ENCODE peak calls at places on chromosomes 12 and 14, in eight cellular contexts. K, A, O, C, G, Z, M and P are unnamed samples. For H3K27me3, the result is how much of the 10 kb centered on the place peaks cover.

GRCh38 chr12:111462134-111462821 is 56.6 kb downstream of the SH2B3 start:
- DNase-seq in M (no peak), Z (no peak), A (no peak), G (no peak), C (no peak), K (no peak), O (no peak), P (no peak)

GRCh38 chr12:7114851-7115250 is 5.8 kb upstream of the C1RL start:
- DNase-seq in M (no peak), A (no peak), Z (no peak), G (no peak), C (no peak), O (peak), K (no peak), P (no peak)

GRCh38 chr14:66379116-66379515 is 107.1 kb upstream of the CCDC196 start:
- DNase-seq in M (peak), G (no peak), O (no peak), A (peak), Z (no peak), C (peak), K (no peak), P (no peak)

GRCh38 chr12:57889541-57889989 is 43.0 kb upstream of the CTDSP2 start:
- DNase-seq in A (no peak), G (no peak), Z (peak), C (peak), K (peak), M (peak), O (peak), P (no peak)

GRCh38 chr12:21456291-21456780 is 18.9 kb downstream of the PYROXD1 start:
- DNase-seq in Z (no peak), C (no peak), M (no peak), G (peak), K (no peak), O (no peak), A (no peak), P (no peak)

GRCh38 chr14:36167431-36167830 is 9.1 kb downstream of the PTCSC3 start:
- DNase-seq in M (no peak), K (no peak), O (no peak), A (no peak), Z (no peak), C (no peak), G (no peak), P (no peak)

GRCh38 chr12:26269554-26270284 is 74.3 kb downstream of the SSPN start:
- DNase-seq in Z (no peak), C (no peak), K (no peak), G (no peak), O (no peak), M (no peak), A (no peak), P (no peak)

GRCh38 chr12:21925296-21925913 is 15.8 kb downstream of the ABCC9 start:
- DNase-seq in K (no peak), G (no peak), Z (no peak), M (no peak), O (no peak), A (no peak), C (no peak), P (no peak)

GRCh38 chr14:79605863-79606262 is 605.4 kb downstream of the DIO2 start:
- DNase-seq in C (no peak), O (no peak), M (no peak), G (no peak), K (no peak), Z (no peak), A (no peak), P (no peak)

GRCh38 chr12:116058574-116058973 is 218.9 kb downstream of the MED13L start:
- DNase-seq in A (no peak), C (no peak), Z (no peak), K (no peak), G (no peak), M (no peak), O (no peak), P (no peak)

GRCh38 chr12:56522486-56523193 is 1.0 kb downstream of the RBMS2 start:
- DNase-seq in O (no peak), M (no peak), Z (peak), G (no peak), K (no peak), A (no peak), C (no peak), P (no peak)

GRCh38 chr12:76470028-76470939 is 89.3 kb downstream of the OSBPL8 start:
- DNase-seq in M (no peak), C (no peak), Z (no peak), O (no peak), G (no peak), K (no peak), A (no peak), P (no peak)

GRCh38 chr14:59303216-59303615 is 114.7 kb downstream of the DAAM1 start:
- DNase-seq in O (no peak), G (no peak), Z (no peak), K (no peak), M (no peak), C (no peak), A (no peak), P (no peak)

GRCh38 chr14:34629344-34629656 is 648 bp downstream of the SNX6 start:
- DNase-seq in K (no peak), C (peak), Z (no peak), M (no peak), O (no peak), G (no peak), A (no peak), P (no peak)

GRCh38 chr12:52032431-52032796 is 18.8 kb upstream of the NR4A1 start:
- DNase-seq in G (no peak), C (peak), K (peak), O (peak), M (peak), Z (no peak), A (no peak), P (no peak)

DNA sequence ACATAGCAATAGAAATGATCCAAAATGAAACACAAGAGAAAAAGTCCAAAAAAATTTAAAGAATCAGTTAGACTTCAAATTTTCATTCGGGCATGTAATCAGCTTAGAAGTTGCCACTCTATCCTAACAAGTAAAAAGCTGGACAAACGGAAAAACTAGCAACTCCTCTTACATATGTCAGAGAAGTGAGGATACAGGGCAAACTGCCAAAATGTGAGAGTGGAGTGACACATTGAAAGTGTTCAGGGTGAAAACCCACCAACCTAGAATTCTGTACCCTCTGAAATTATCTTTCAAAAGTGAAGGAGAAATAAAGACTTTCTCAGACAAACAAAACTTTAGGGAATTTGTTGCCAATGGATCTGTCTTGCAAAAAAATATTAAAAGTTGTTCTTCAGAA is 42.0 kb upstream of the CHPT1 start:
- DNase-seq in A (no peak), Z (no peak), O (no peak), C (no peak), K (no peak), M (no peak), G (no peak), P (no peak)
- H3K27ac ChIP-seq in A (no peak), Z (no peak), O (no peak), C (no peak), K (no peak), M (no peak), G (no peak), P (no peak)

GRCh38 chr12:3326850-3327780 is 163.9 kb upstream of the PRMT8 start:
- DNase-seq in Z (no peak), A (no peak), G (no peak), M (no peak), K (no peak), O (peak), C (no peak), P (no peak)
- H3K27me3 ChIP-seq in Z (under half), A (under half), G (under half), M (under half), K (under half), O (under half), C (under half), P (under half)

GRCh38 chr12:15732341-15733061 is 56.7 kb downstream of the EPS8 start:
- DNase-seq in Z (no peak), K (no peak), O (no peak), G (no peak), A (no peak), M (no peak), C (no peak), P (no peak)

GRCh38 chr12:15733136-15733535 is 56.1 kb downstream of the EPS8 start:
- DNase-seq in C (no peak), A (no peak), Z (no peak), O (no peak), G (no peak), K (no peak), M (no peak), P (no peak)

GRCh38 chr12:15729097-15729496 is 60.1 kb downstream of the EPS8 start:
- DNase-seq in A (no peak), O (no peak), C (no peak), G (no peak), M (no peak), K (no peak), Z (no peak), P (no peak)

GRCh38 chr12:15728118-15728598 is 61.0 kb downstream of the EPS8 start:
- DNase-seq in Z (no peak), G (no peak), O (no peak), C (no peak), M (no peak), A (no peak), K (no peak), P (no peak)

DNA sequence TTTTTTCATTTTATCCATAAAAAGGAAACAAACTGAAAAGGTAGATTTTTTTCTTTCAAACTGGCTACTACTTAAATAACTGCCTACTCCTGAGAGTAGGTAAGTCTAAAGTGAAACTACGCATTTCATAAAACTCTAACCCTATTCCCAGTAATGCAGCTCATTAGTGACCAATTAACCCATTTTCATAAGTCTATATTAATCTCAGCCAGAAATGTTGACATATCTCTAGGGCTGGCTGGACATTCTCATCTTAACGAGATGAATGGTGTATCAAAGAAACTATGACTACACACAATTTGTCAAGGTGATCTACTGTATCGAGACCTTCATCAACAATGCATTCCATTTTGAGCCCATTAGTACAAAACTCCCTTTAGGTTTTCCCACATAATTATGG is 57.2 kb downstream of the EPS8 start:
- DNase-seq in Z (no peak), A (no peak), M (no peak), C (no peak), O (no peak), K (no peak), G (no peak), P (no peak)
- H3K27ac ChIP-seq in Z (no peak), A (no peak), M (no peak), C (no peak), O (no peak), K (no peak), G (no peak), P (no peak)

GRCh38 chr14:88354358-88354757 is 31.1 kb upstream of the SPATA7 start:
- DNase-seq in M (no peak), K (no peak), G (no peak), Z (no peak), A (no peak), O (no peak), C (no peak), P (no peak)

GRCh38 chr14:88352299-88353097 is 29.4 kb upstream of the KCNK10 start:
- DNase-seq in G (no peak), K (no peak), C (no peak), Z (no peak), A (no peak), O (no peak), M (no peak), P (no peak)
- H3K27me3 ChIP-seq in G (under half), K (under half), C (under half), Z (under half), A (under half), O (under half), M (under half), P (under half)